ENCODE peak calls at places on chromosomes 5 and 9, in five cellular contexts. T, S, M, V and Z are unnamed samples.

GRCh38 chr5:173963107-173963506 is 25.9 kb upstream of the C5orf47 start:
- DNase-seq in T (peak), S (no peak), M (no peak), V (no peak), Z (no peak)

GRCh38 chr5:160310140-160310909 is 2.0 kb downstream of the CCNJL start:
- DNase-seq in T (no peak), S (no peak), M (no peak), V (no peak), Z (no peak)

GRCh38 chr5:115601709-115602584 is at the start of gene TICAM2:
- DNase-seq in T (peak), S (peak), M (peak), V (no peak), Z (peak)

GRCh38 chr9:134067904-134068741 is at the start of gene BRD3:
- DNase-seq in T (peak), S (peak), M (peak), V (peak), Z (peak)

GRCh38 chr5:67451640-67452279 is 255.2 kb upstream of the CD180 start:
- DNase-seq in T (no peak), S (no peak), M (no peak), V (no peak), Z (no peak)

GRCh38 chr5:110267714-110268113 is 458.8 kb downstream of the TMEM232 start:
- DNase-seq in T (no peak), S (no peak), M (no peak), V (no peak), Z (no peak)

GRCh38 chr5:172642511-172642910 is 1.4 kb downstream of the NEURL1B start:
- DNase-seq in T (peak), S (no peak), M (no peak), V (no peak), Z (no peak)

GRCh38 chr5:130000460-130000859 is 96.2 kb downstream of the CHSY3 start:
- DNase-seq in T (no peak), S (no peak), M (no peak), V (no peak), Z (no peak)

GRCh38 chr5:7849531-7850240 is 1.2 kb downstream of the CFAP90 start:
- DNase-seq in T (no peak), S (peak), M (no peak), V (no peak), Z (no peak)

GRCh38 chr5:33788922-33789321 is 102.9 kb downstream of the ADAMTS12 start:
- DNase-seq in T (peak), S (no peak), M (no peak), V (no peak), Z (no peak)

GRCh38 chr5:7584749-7585148 is 188.8 kb downstream of the ADCY2 start:
- DNase-seq in T (no peak), S (no peak), M (no peak), V (no peak), Z (no peak)

GRCh38 chr5:65760504-65761275 is 38.7 kb downstream of the NLN start:
- DNase-seq in T (peak), S (no peak), M (no peak), V (no peak), Z (peak)

GRCh38 chr5:139908749-139909148 is 113.1 kb downstream of the PSD2 start:
- DNase-seq in T (no peak), S (no peak), M (no peak), V (no peak), Z (peak)

GRCh38 chr9:110452227-110452801 is 114.7 kb upstream of the TXNDC8 start:
- DNase-seq in T (peak), S (peak), M (no peak), V (no peak), Z (peak)